ENCODE peak calls at places on chromosomes 2 and 18, in four cellular contexts. G, M, R and L are unnamed samples.

GRCh38 chr2:16180631-16181030 is 240.3 kb downstream of the MYCN start:
- DNase-seq in R (no peak), M (no peak), G (no peak), L (no peak)

GRCh38 chr2:5791371-5791770 is 99.2 kb downstream of the SOX11 start:
- DNase-seq in M (no peak), G (no peak), R (no peak), L (peak)

GRCh38 chr2:96119981-96120720 is 3.8 kb upstream of the ADRA2B start:
- DNase-seq in G (no peak), M (no peak), R (no peak), L (no peak)

GRCh38 chr18:68498185-68498584 is 216.7 kb downstream of the TMX3 start:
- DNase-seq in M (no peak), R (peak), G (no peak), L (no peak)

GRCh38 chr18:40413160-40413559 is 1541.9 kb upstream of the PIK3C3 start:
- DNase-seq in R (peak), G (peak), M (peak), L (peak)

GRCh38 chr2:182866461-182867369 is at the start of gene FRZB:
- DNase-seq in M (peak), G (peak), R (peak), L (peak)

GRCh38 chr2:8520791-8521344 is 161.0 kb upstream of the ID2 start:
- DNase-seq in G (no peak), R (no peak), M (no peak), L (no peak)

GRCh38 chr2:50343157-50343821 is 688.6 kb downstream of the NRXN1 start:
- DNase-seq in R (no peak), G (no peak), M (no peak), L (no peak)

GRCh38 chr2:103161456-103162289 is 399.8 kb downstream of the TMEM182 start:
- DNase-seq in M (no peak), R (peak), G (peak), L (peak)

GRCh38 chr2:30653847-30654246 is 153.4 kb downstream of the CAPN13 start:
- DNase-seq in R (no peak), M (no peak), G (no peak), L (peak)

GRCh38 chr2:67446504-67446911 is 49.4 kb downstream of the ETAA1 start:
- DNase-seq in M (no peak), R (no peak), G (no peak), L (peak)

GRCh38 chr2:145123606-145124005 is 603.7 kb upstream of the ZEB2 start:
- DNase-seq in M (no peak), G (no peak), R (no peak), L (peak)

GRCh38 chr2:133107436-133107835 is 437.4 kb upstream of the LYPD1 start:
- DNase-seq in G (no peak), M (no peak), R (no peak), L (no peak)

GRCh38 chr2:109129921-109130725 is 1.1 kb downstream of the SH3RF3 start:
- DNase-seq in G (no peak), M (peak), R (peak), L (peak)

GRCh38 chr2:47205576-47206141 is 50.6 kb upstream of the STPG4 start:
- DNase-seq in M (no peak), G (no peak), R (peak), L (peak)

GRCh38 chr2:167005096-167005495 is 116.8 kb downstream of the XIRP2 start:
- DNase-seq in G (no peak), R (no peak), M (no peak), L (peak)

GRCh38 chr2:205637779-205638503 is 44.4 kb upstream of the NRP2 start:
- DNase-seq in G (no peak), M (no peak), R (no peak), L (no peak)

GRCh38 chr18:23069481-23069880 is 65.8 kb upstream of the CABLES1 start:
- DNase-seq in M (no peak), R (no peak), G (no peak), L (no peak)

GRCh38 chr2:157837851-157838441 is 38.2 kb downstream of the ACVR1 start:
- DNase-seq in M (no peak), R (no peak), G (no peak), L (peak)

GRCh38 chr18:24014986-24015896 is 687 bp downstream of the TTC39C start:
- DNase-seq in R (peak), M (peak), G (peak), L (peak)

GRCh38 chr18:2417861-2418610 is 153.3 kb downstream of the METTL4 start:
- DNase-seq in R (no peak), M (no peak), G (no peak), L (peak)

GRCh38 chr18:58054041-58054733 is 10.2 kb downstream of the NEDD4L start:
- DNase-seq in M (peak), G (no peak), R (peak), L (peak)

GRCh38 chr2:95299961-95300360 is 2.8 kb downstream of the KCNIP3 start:
- DNase-seq in M (no peak), G (no peak), R (no peak), L (no peak)

GRCh38 chr2:152506843-152507242 is 171.9 kb downstream of the FMNL2 start:
- DNase-seq in M (no peak), R (no peak), G (no peak), L (peak)

GRCh38 chr2:147174824-147175254 is 670.0 kb upstream of the ACVR2A start:
- DNase-seq in G (no peak), R (peak), M (peak), L (no peak)

GRCh38 chr2:201975434-201975833 is 58.2 kb upstream of the FZD7 start:
- DNase-seq in R (no peak), M (no peak), G (no peak), L (no peak)

GRCh38 chr2:193517615-193518014 is 1322.9 kb upstream of the TMEFF2 start:
- DNase-seq in G (no peak), R (no peak), M (no peak), L (no peak)

GRCh38 chr2:191836853-191837769 is 9.8 kb downstream of the CAVIN2 start:
- DNase-seq in M (no peak), R (peak), G (no peak), L (peak)

GRCh38 chr18:79005653-79006052 is 26.0 kb downstream of the SALL3 start:
- DNase-seq in R (no peak), M (no peak), G (no peak), L (no peak)

GRCh38 chr18:28831476-28831875 is 654.5 kb upstream of the CDH2 start:
- DNase-seq in M (no peak), G (no peak), R (no peak), L (peak)

GRCh38 chr18:58491773-58492752 is 136.8 kb downstream of the ALPK2 start:
- DNase-seq in M (no peak), R (no peak), G (no peak), L (no peak)

GRCh38 chr2:147712051-147712450 is 132.8 kb upstream of the ACVR2A start:
- DNase-seq in M (no peak), R (no peak), G (no peak), L (no peak)

GRCh38 chr18:29087616-29088246 is 910.8 kb upstream of the CDH2 start:
- DNase-seq in M (no peak), G (no peak), R (no peak), L (no peak)

GRCh38 chr2:227365833-227366232 is 13.3 kb downstream of the TM4SF20 start:
- DNase-seq in R (no peak), M (no peak), G (no peak), L (peak)

GRCh38 chr2:135962401-135963138 is 22.9 kb downstream of the DARS1 start:
- DNase-seq in R (no peak), G (peak), M (no peak), L (no peak)

GRCh38 chr2:113697516-113697915 is 58.9 kb downstream of the SLC35F5 start:
- DNase-seq in G (no peak), M (no peak), R (no peak), L (no peak)

GRCh38 chr2:210584834-210585233 is 28.4 kb downstream of the CPS1 start:
- DNase-seq in G (no peak), R (peak), M (no peak), L (peak)

GRCh38 chr2:7437716-7438648 is 520.8 kb downstream of the RNF144A start:
- DNase-seq in M (no peak), R (no peak), G (no peak), L (no peak)

DNA sequence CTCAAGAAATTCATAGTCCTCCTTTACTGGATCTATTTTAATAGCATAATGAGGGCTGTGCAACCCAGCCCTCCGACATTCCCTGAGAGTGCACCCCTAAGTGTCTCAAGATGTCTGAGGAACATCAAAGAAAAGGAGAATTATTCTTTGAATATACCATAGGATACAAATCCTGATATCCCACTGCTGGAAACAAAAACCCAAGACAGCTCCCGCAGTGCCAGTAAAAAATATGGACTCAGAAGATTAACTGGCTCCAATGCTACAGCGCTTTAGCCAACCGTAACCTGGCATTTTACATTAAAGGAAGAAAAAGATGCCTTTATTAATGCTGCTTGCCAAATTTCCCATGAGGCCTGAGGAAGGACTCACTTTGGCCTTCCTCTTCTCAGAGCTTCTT is 168.4 kb downstream of the TTC32 start:
- DNase-seq in R (no peak), M (no peak), G (no peak), L (no peak)
- H3K18ac ChIP-seq in R (no peak), M (no peak), G (no peak), L (peak)

GRCh38 chr2:60883896-60884295 is 2.5 kb downstream of the REL start:
- DNase-seq in G (no peak), R (no peak), M (no peak), L (no peak)
- H3K4me2 ChIP-seq in G (no peak), R (no peak), M (no peak), L (no peak)

DNA sequence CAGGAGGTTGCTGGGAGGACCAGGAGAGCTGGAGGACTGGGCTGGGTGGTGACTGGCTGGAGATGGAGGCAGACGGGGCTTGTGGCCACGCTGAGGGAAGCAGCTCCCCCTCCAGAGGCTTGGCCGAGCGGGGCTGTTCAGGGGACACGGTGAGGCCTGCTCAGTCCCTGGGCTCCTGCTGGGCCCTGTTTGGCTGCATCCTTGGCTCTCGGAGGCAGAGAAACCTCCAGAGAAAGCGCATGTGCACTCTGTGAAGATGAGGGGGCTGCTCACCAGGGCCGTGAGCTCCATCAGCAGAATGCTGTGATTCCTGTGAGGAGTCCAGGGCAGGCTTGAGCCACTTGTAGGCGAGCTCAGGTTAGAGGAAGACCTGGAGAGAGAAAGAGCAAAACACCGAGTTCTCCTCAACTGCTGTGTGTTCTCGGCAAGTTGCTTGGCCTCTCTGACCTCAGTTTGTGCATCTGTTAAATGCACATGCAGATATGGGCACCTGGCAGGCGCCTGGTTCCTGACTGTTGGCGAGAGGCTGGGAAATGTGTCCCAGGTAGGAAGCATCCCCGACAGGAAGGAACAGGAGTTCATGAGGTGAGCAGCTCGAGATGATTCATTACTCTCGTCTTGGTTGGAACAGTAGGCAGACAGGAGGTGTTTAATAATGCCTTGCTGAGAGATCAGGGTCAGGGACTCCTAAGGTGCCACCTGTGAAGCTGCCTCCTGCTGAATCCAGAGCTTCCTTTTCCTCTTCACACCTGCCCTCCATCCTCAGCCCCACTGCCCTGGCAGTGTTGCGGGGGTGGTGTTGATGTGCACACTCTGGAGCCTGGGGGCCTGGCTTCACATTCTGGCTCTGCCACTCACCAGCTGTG is 941 bp downstream of the ZAP70 start:
- DNase-seq in M (no peak), G (no peak), R (no peak), L (no peak)
- H3K18ac ChIP-seq in M (no peak), G (no peak), R (peak), L (no peak)

GRCh38 chr2:3244486-3244885 is 133.1 kb downstream of the EIPR1 start:
- DNase-seq in M (no peak), G (no peak), R (no peak), L (no peak)
- H3K4me2 ChIP-seq in M (no peak), G (no peak), R (no peak), L (no peak)

GRCh38 chr18:5995626-5996025 is 100.3 kb upstream of the TMEM200C start:
- DNase-seq in G (no peak), M (peak), R (no peak), L (no peak)

GRCh38 chr18:5997361-5997760 is 102.0 kb upstream of the TMEM200C start:
- DNase-seq in G (no peak), M (no peak), R (peak), L (no peak)

GRCh38 chr18:5998907-5999306 is 103.6 kb upstream of the TMEM200C start:
- DNase-seq in G (no peak), M (no peak), R (no peak), L (no peak)

GRCh38 chr18:6001867-6002266 is 106.5 kb upstream of the TMEM200C start:
- DNase-seq in R (no peak), G (no peak), M (no peak), L (peak)

GRCh38 chr18:5998166-5998881 is 103.0 kb upstream of the TMEM200C start:
- DNase-seq in M (no peak), G (no peak), R (peak), L (no peak)
- H3K18ac ChIP-seq in M (no peak), G (no peak), R (peak), L (no peak)

DNA sequence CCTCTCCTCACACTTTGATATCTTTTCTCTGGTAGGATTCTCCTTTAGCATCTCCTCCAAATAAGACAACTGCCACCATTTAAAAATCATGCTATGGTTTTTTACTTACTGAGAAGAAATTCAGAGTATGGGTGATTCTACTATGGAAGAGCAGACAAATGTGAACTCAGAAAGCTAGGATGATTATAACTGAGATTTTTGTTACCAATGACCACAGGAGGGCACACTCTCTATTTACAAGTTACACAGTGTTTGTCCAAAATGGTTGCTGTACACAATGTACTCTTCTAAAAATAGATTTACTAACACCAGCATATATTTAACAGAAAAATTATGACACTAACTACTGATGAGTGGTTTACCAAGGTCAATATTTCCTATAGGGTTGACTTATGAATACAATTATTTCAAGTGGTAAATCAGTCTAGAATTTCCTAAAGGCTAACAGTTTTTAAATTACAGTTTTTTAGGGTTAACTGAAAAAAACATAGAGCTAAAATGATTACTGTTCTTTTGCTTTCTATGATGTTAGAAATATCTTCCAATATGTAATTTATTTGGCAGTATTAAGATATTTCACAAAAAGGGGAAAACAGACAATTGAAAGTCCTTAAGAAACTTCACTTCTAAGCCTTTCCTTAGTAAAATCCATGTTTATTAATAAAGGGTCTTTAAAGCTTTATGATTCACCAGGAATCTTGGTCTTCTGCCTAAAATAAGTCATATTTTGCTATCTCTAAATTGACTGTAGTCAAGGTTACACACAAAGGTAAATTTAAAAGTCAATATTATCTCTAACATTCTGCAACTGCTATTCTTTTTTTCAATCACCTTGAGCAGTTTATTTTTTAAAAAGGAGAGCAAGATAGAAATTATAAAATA is 57.2 kb downstream of the MAP4K3 start:
- DNase-seq in R (no peak), M (no peak), G (no peak), L (peak)
- H3K4me2 ChIP-seq in R (no peak), M (no peak), G (no peak), L (no peak)

GRCh38 chr2:70501215-70501614 is 52.4 kb downstream of the TGFA start:
- DNase-seq in R (no peak), G (no peak), M (no peak), L (no peak)
- H3K18ac ChIP-seq in R (no peak), G (no peak), M (no peak), L (no peak)

DNA sequence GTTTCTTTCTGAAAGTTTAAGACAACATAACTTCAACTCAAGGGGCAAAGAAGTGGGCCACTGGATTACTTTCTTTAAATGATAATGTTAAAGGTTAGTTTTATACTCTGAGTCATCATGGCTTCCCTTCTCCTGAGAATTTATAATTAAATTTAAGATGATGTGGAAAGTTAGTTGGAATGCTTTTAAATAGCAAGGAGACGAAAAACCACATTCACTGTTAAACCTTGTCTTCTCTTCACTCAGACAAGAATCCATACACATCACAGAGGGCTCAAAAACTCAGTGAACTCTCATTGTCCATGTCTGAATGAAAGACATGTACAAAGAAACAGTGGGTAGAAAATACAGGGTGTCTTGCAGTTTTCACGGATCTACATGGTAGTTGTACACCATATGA is 65.6 kb downstream of the COL5A2 start:
- DNase-seq in G (no peak), R (no peak), M (no peak), L (peak)
- H3K4me2 ChIP-seq in G (no peak), R (no peak), M (no peak), L (peak)